ENCODE peak calls at places on chromosomes 16 and 17, in six cellular contexts. B is A549, X is pancreas, Y is uterus, W is body of pancreas, D is HepG2. I is an unnamed sample. For H3K4me1, the result is how much of the 10 kb centered on the place peaks cover.

GRCh38 chr17:902463-902862 is 77.1 kb downstream of the NXN start:
- DNase-seq in B (no peak), Y (no peak), X (no peak), D (no peak), W (no peak), I (no peak)

GRCh38 chr17:70190959-70191805 is 21.9 kb downstream of the KCNJ2 start:
- DNase-seq in Y (no peak), W (no peak), X (peak), B (no peak), D (no peak), I (no peak)

GRCh38 chr17:66426397-66427033 is 124.1 kb downstream of the PRKCA start:
- DNase-seq in B (no peak), W (no peak), D (peak), X (no peak), Y (no peak), I (peak)

GRCh38 chr17:8581002-8581658 is 49.4 kb downstream of the MYH10 start:
- DNase-seq in D (no peak), Y (no peak), W (no peak), B (no peak), X (no peak), I (no peak)

GRCh38 chr17:48307814-48308411 is 122.1 kb downstream of the SKAP1 start:
- DNase-seq in D (peak), X (peak), W (peak), Y (peak), B (peak), I (peak)

GRCh38 chr17:4721203-4722135 is 9.8 kb upstream of the MED11 start:
- DNase-seq in X (peak), W (peak), D (peak), Y (no peak), B (peak), I (peak)

GRCh38 chr16:68980695-68981315 is 124.6 kb upstream of the HAS3 start:
- DNase-seq in W (no peak), D (no peak), Y (no peak), X (no peak), B (no peak), I (no peak)

GRCh38 chr16:14369734-14370598 is 260.1 kb downstream of the PARN start:
- DNase-seq in W (no peak), D (no peak), Y (peak), X (no peak), B (no peak), I (no peak)

GRCh38 chr17:45787044-45787443 is 2.9 kb downstream of the CRHR1 start:
- DNase-seq in Y (no peak), B (no peak), W (no peak), D (no peak), X (no peak), I (no peak)

GRCh38 chr17:1703063-1703462 is 7.1 kb downstream of the TLCD2 start:
- DNase-seq in B (no peak), D (no peak), X (no peak), W (no peak), Y (no peak), I (no peak)

GRCh38 chr16:22937169-22937568 is 123.2 kb downstream of the HS3ST2 start:
- DNase-seq in Y (no peak), D (no peak), X (no peak), W (no peak), B (no peak), I (no peak)

GRCh38 chr17:45248132-45248936 is 13.6 kb downstream of the SPATA32 start:
- DNase-seq in X (peak), W (peak), B (peak), Y (no peak), D (no peak), I (peak)

DNA sequence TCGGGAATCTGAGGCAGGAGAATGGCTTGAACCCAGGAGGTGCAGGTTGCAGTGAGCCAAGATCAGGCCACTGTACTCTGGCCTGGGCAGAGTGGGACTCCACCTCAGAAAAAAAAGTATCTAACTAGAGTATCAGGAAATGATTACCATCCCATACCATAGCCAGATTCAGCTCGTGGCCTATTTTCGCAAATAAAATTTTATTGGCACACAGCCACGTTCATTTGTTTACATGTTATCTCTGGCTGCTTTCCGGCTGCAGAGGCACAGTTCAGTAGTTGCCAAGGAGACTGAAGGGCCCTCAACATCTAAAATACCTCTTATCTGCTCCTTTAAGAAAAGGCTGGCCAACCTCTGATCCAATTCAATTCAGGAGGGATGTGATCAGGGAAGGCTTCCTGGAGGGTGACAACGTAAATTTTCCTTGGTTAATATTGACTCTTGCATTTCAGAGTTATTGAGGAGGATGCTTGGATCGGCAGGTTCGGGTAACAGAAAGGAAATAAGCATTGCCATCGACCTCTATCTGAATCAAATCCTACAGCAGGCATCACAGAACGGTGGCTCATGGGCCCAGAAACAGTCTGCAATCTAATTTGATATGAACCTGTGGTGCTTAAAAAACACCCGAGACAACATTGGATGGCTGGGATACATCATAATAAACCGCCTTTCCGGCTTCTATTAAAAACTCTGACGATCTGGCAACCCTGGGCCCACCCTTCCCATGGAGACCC is 73.8 kb downstream of the XYLT1 start:
- DNase-seq in Y (no peak), X (peak), D (no peak), B (no peak), W (peak), I (no peak)
- H3K4me1 ChIP-seq in Y (under half), X (under half), D (under half), B (under half), W (under half), I (under half)

GRCh38 chr16:86595983-86596605 is 17.7 kb downstream of the FOXL1 start:
- DNase-seq in Y (no peak), X (no peak), D (no peak), W (no peak), B (no peak), I (no peak)

GRCh38 chr16:86594712-86595111 is 16.4 kb downstream of the FOXL1 start:
- DNase-seq in D (no peak), W (no peak), X (no peak), B (no peak), Y (no peak), I (no peak)

GRCh38 chr16:86590501-86591144 is 12.3 kb downstream of the FOXL1 start:
- DNase-seq in Y (no peak), X (no peak), B (no peak), W (no peak), D (peak), I (no peak)

GRCh38 chr16:86591270-86591669 is 12.9 kb downstream of the FOXL1 start:
- DNase-seq in W (no peak), Y (no peak), D (no peak), B (no peak), X (no peak), I (no peak)

DNA sequence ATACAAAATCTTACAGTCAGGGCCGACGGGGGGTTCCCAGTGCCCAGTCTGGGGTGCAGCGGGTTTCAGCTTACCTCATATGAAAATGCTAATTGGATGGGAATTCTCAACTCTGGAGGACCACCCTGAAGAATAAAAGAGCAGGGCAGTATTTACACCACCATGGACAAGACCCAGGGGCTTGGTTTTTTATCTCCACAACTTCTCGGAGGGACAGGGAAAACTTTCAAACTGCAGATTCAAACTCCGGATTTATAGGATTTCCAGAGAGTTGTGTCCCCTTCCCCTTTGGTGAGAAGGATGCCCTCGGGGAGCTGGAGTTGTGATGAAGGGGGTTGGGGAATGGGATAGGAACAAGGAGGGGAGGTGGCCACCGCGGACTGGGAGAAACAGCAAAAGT is 15.6 kb downstream of the FOXL1 start:
- DNase-seq in W (no peak), Y (no peak), D (no peak), X (no peak), B (no peak), I (no peak)
- H3K4me1 ChIP-seq in W (under half), Y (under half), D (under half), X (under half), B (under half), I (under half)

DNA sequence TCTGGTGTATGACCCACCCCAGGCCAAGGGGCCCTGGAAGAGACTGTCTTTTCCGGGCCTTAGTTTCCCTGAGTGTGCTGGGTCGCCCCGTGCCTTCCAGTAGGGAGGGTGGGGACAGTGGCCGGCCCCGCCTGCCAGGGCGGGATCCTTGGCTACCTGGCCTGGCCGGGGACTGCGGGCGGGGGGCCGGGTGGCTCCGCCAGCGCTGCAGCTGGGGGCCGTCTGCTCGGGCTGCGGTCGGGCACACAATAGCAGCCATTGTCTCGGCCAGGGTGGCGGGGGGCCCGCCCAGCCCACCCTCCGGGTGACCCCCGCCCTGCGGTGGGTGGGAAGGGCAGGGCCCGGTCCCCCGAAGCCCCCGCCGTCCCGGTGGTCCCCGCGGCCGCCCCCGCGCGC is 11.5 kb downstream of the GLIS2 start:
- DNase-seq in W (no peak), D (no peak), X (peak), Y (no peak), B (no peak), I (no peak)
- H3K4me1 ChIP-seq in W (half or more), D (half or more), X (under half), Y (under half), B (half or more), I (under half)

GRCh38 chr16:67281536-67282446 is 2.5 kb downstream of the PLEKHG4 start:
- DNase-seq in W (no peak), B (no peak), D (no peak), Y (no peak), X (peak), I (no peak)

GRCh38 chr16:67278773-67279295 is 498 bp upstream of the PLEKHG4 start:
- DNase-seq in D (no peak), X (no peak), W (peak), Y (peak), B (peak), I (peak)

GRCh38 chr16:67279296-67280089 is at the start of gene PLEKHG4:
- DNase-seq in D (peak), Y (peak), W (peak), B (peak), X (peak), I (peak)

GRCh38 chr16:67282447-67282805 is 3.1 kb downstream of the PLEKHG4 start:
- DNase-seq in X (no peak), B (no peak), W (no peak), Y (no peak), D (no peak), I (no peak)

DNA sequence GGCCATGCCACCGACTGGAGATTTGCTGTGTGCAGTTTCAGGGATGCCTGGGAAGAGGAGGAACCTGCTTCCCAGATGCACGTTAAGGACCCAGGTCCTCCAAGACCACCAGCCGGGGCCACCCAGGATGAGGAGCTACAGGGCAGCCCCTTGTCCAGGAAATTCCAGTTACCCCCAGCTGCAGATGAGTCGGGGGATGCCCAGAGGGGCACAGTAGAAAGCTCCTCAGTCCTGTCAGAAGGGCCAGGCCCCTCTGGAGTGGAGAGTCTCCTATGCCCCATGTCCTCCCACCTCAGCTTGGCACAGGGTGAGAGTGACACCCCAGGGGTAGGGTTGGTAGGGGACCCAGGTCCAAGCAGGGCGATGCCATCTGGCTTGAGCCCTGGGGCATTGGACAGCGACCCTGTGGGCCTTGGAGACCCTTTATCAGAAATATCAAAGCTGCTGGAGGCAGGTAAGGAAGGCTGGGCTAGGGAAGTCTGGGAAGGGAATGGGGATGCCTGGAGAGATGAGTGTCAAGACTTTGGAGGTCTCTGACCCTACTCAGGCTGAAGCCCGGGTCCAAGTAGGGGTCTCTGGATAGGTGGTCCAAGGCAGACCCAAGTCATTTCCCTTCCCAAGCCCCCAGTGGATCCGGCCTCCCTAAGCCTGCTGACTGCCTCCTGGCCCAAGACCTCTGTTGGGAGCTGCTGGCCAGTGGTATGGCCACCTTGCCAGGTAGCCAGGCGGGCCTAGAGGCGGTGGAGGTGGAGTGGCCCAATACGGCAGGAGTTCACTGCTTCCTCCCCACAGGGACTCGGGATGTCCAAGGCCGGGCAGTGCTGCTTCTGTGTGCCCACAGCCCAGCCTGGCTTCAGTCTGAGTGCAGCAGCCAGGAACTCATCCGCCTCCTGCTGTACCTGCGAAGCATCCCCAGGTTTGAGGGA is 1.0 kb downstream of the PLEKHG4 start:
- DNase-seq in Y (no peak), X (no peak), W (no peak), B (no peak), D (no peak), I (no peak)
- H3K4me1 ChIP-seq in Y (under half), X (under half), W (under half), B (under half), D (under half), I (under half)

GRCh38 chr17:12312692-12313091 is 292.0 kb downstream of the MAP2K4 start:
- DNase-seq in D (no peak), Y (no peak), W (no peak), B (no peak), X (no peak), I (no peak)

GRCh38 chr17:12318614-12319266 is 298.1 kb downstream of the MAP2K4 start:
- DNase-seq in Y (no peak), B (no peak), W (no peak), D (no peak), X (no peak), I (no peak)

GRCh38 chr17:12316021-12316420 is 295.3 kb downstream of the MAP2K4 start:
- DNase-seq in Y (no peak), W (no peak), X (no peak), B (no peak), D (no peak), I (no peak)

DNA sequence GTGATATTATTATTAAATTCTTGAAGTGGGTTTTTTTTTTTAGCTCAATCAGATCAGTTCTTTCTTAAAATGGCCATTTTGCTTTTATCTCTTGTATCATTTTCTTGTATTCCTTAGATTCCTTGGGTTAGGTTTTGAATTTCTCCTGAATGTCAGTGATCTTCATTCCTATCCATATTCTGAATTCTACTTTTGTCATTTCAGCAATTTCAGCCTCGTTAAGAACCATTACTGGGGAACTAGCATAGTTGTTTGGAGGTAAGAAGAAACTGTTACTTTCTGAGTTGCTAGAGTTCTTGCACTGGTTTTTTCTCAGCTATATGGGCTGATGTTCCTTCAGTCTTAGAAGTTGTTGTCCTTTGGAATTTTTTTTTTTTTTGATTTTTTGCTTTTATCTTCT is 293.1 kb downstream of the MAP2K4 start:
- DNase-seq in D (no peak), W (no peak), X (no peak), Y (no peak), B (no peak), I (no peak)
- H3K4me1 ChIP-seq in D (under half), W (under half), X (under half), Y (under half), B (under half), I (under half)

GRCh38 chr17:39641883-39642282 is 4.9 kb downstream of the STARD3 start:
- DNase-seq in X (no peak), B (no peak), D (no peak), Y (no peak), W (no peak), I (no peak)
- H3K4me1 ChIP-seq in X (under half), B (under half), D (half or more), Y (under half), W (under half), I (under half)

GRCh38 chr17:77466596-77467223 is 325.9 kb downstream of the SEC14L1 start:
- DNase-seq in D (no peak), X (no peak), W (no peak), Y (no peak), B (no peak), I (no peak)
- H3K4me1 ChIP-seq in D (half or more), X (under half), W (under half), Y (under half), B (under half), I (under half)

GRCh38 chr16:11136600-11136999 is 119.4 kb downstream of the SOCS1 start:
- DNase-seq in B (no peak), Y (no peak), D (no peak), X (no peak), W (peak), I (no peak)
- H3K4me1 ChIP-seq in B (under half), Y (under half), D (half or more), X (under half), W (under half), I (half or more)

GRCh38 chr17:75846701-75847594 is 2.7 kb upstream of the UNC13D start:
- DNase-seq in D (peak), W (peak), B (no peak), X (peak), Y (no peak), I (no peak)
- H3K4me1 ChIP-seq in D (half or more), W (half or more), B (under half), X (half or more), Y (under half), I (under half)